ENCODE peak calls at places on chromosomes 2 and 18, in four cellular contexts. K, F, S and B are unnamed samples.

GRCh38 chr2:75076088-75076487 is 117.6 kb downstream of the POLE4 start:
- DNase-seq in K (no peak), F (no peak), S (no peak), B (no peak)

GRCh38 chr2:23145460-23145859 is 239.5 kb upstream of the KLHL29 start:
- DNase-seq in K (no peak), F (no peak), S (no peak), B (no peak)

GRCh38 chr2:22359020-22359672 is 1025.8 kb upstream of the KLHL29 start:
- DNase-seq in F (no peak), S (no peak), K (no peak), B (no peak)

GRCh38 chr2:21924640-21925285 is 801.0 kb downstream of the TDRD15 start:
- DNase-seq in S (no peak), K (no peak), F (no peak), B (peak; percentile 4)

GRCh38 chr2:171626949-171627348 is 60.3 kb upstream of the DYNC1I2 start:
- DNase-seq in K (no peak), S (no peak), F (no peak), B (no peak)

GRCh38 chr2:230069418-230069817 is 694 bp upstream of the SLC16A14 start:
- DNase-seq in F (no peak), K (no peak), S (no peak), B (no peak)

GRCh38 chr18:48022531-48023330 is 92.3 kb upstream of the SMAD2 start:
- DNase-seq in K (peak; percentile 59), S (no peak), F (no peak), B (peak; percentile 77)

GRCh38 chr2:208466133-208466919 is 59.7 kb downstream of the PTH2R start:
- DNase-seq in S (no peak), F (no peak), K (no peak), B (peak; percentile 25)

GRCh38 chr18:74899554-74899953 is 301.9 kb downstream of the ZNF407 start:
- DNase-seq in F (no peak), S (no peak), K (no peak), B (no peak)

GRCh38 chr18:5238371-5238758 is 41.3 kb upstream of the AKAIN1 start:
- DNase-seq in F (peak; percentile 71), S (no peak), K (no peak), B (peak; percentile 47)

GRCh38 chr2:212777020-212777491 is 238.5 kb upstream of the ERBB4 start:
- DNase-seq in K (no peak), F (no peak), S (no peak), B (peak; percentile 34)

GRCh38 chr2:96874099-96874831 is 4.4 kb upstream of the SEMA4C start:
- DNase-seq in K (no peak), S (no peak), F (no peak), B (peak; percentile 58)

GRCh38 chr2:29810956-29811355 is 110.4 kb downstream of the ALK start:
- DNase-seq in F (no peak), K (no peak), S (no peak), B (no peak)

GRCh38 chr18:5964996-5965395 is 69.7 kb upstream of the TMEM200C start:
- DNase-seq in K (no peak), F (no peak), S (no peak), B (no peak)

GRCh38 chr18:8423051-8423558 is 186.1 kb upstream of the RAB12 start:
- DNase-seq in S (no peak), K (no peak), F (no peak), B (no peak)

GRCh38 chr2:147110317-147110716 is 734.5 kb upstream of the ACVR2A start:
- DNase-seq in F (no peak), K (no peak), S (no peak), B (no peak)

GRCh38 chr2:46885376-46885775 is 30.2 kb downstream of the MCFD2 start:
- DNase-seq in F (no peak), S (no peak), K (no peak), B (no peak)

GRCh38 chr2:167264380-167264779 is 376.1 kb downstream of the XIRP2 start:
- DNase-seq in S (no peak), F (no peak), K (no peak), B (no peak)

GRCh38 chr2:240593026-240593702 is 6.6 kb downstream of the CAPN10 start:
- DNase-seq in K (peak; percentile 42), F (no peak), S (peak; percentile 60), B (no peak)

GRCh38 chr2:167592441-167592840 is 655.0 kb downstream of the STK39 start:
- DNase-seq in S (no peak), K (no peak), F (no peak), B (no peak)

GRCh38 chr2:156023266-156023879 is 309.1 kb downstream of the NR4A2 start:
- DNase-seq in F (no peak), S (no peak), K (no peak), B (no peak)

GRCh38 chr18:48540329-48541025 is 1.6 kb downstream of the CTIF start:
- DNase-seq in S (peak; percentile 71), F (peak; percentile 79), K (peak; percentile 89), B (peak; percentile 82)

GRCh38 chr18:28183418-28184078 is 6.6 kb upstream of the CDH2 start:
- DNase-seq in S (no peak), F (no peak), K (no peak), B (no peak)

GRCh38 chr2:38163006-38163405 is 87.1 kb upstream of the CYP1B1 start:
- DNase-seq in F (no peak), K (no peak), S (no peak), B (no peak)
- TF ChIP-seq CTCF in F (no peak), K (no peak), S (no peak), B (no peak)

GRCh38 chr2:2698182-2699116 is 367.4 kb upstream of the MYT1L start:
- DNase-seq in K (no peak), F (no peak), S (no peak), B (no peak)
- TF ChIP-seq CTCF in K (no peak), F (peak; percentile 67), S (no peak), B (no peak)

GRCh38 chr18:79988079-79988924 is at the start of gene TXNL4A:
- DNase-seq in S (peak; percentile 86), K (peak; percentile 89), F (peak; percentile 85), B (peak; percentile 95)
- TF ChIP-seq CTCF in S (peak; percentile 20), K (peak; percentile 11), F (peak; percentile 36), B (peak; percentile 40)

GRCh38 chr2:209937893-209938292 is 64.5 kb upstream of the RPE start:
- DNase-seq in K (no peak), F (no peak), S (no peak), B (no peak)

GRCh38 chr2:209933499-209934458 is 68.7 kb upstream of the RPE start:
- DNase-seq in S (no peak), F (no peak), K (no peak), B (no peak)

GRCh38 chr2:209938906-209939305 is 63.5 kb upstream of the RPE start:
- DNase-seq in S (no peak), F (no peak), K (no peak), B (no peak)

GRCh38 chr2:209940923-209941322 is 61.5 kb upstream of the RPE start:
- DNase-seq in S (no peak), F (no peak), K (no peak), B (no peak)

GRCh38 chr2:209936106-209936663 is 66.3 kb upstream of the RPE start:
- DNase-seq in K (no peak), F (no peak), S (no peak), B (no peak)
- TF ChIP-seq CTCF in K (no peak), F (peak; percentile 46), S (no peak), B (no peak)

GRCh38 chr2:233866479-233866878 is 1.7 kb downstream of the MSL3B start:
- DNase-seq in S (no peak), K (no peak), F (no peak), B (no peak)

GRCh38 chr2:233871432-233871831 is 3.2 kb upstream of the MSL3B start:
- DNase-seq in F (no peak), K (no peak), S (no peak), B (no peak)

GRCh38 chr2:233862261-233862768 is 5.9 kb downstream of the MSL3B start:
- DNase-seq in S (no peak), F (no peak), K (no peak), B (no peak)

GRCh38 chr2:233867993-233868532 is at the start of gene MSL3B:
- DNase-seq in S (no peak), F (no peak), K (no peak), B (peak; percentile 88)

GRCh38 chr2:233865838-233866237 is 2.3 kb downstream of the MSL3B start:
- DNase-seq in F (no peak), K (no peak), S (no peak), B (no peak)
- TF ChIP-seq CTCF in F (peak; percentile 61), K (no peak), S (no peak), B (no peak)

GRCh38 chr2:24530796-24531195 is 39.7 kb downstream of the NCOA1 start:
- DNase-seq in K (no peak), F (no peak), S (no peak), B (no peak)
- TF ChIP-seq CTCF in K (no peak), F (no peak), S (no peak), B (no peak)

GRCh38 chr2:11121823-11122155 is 33.5 kb upstream of the SLC66A3 start:
- DNase-seq in S (no peak), K (no peak), F (no peak), B (no peak)

GRCh38 chr2:11118761-11119160 is 36.5 kb upstream of the SLC66A3 start:
- DNase-seq in K (no peak), S (no peak), F (no peak), B (no peak)

GRCh38 chr2:11122380-11122779 is 32.9 kb upstream of the SLC66A3 start:
- DNase-seq in S (no peak), K (no peak), F (no peak), B (no peak)

GRCh38 chr2:11121099-11121822 is 34.0 kb upstream of the SLC66A3 start:
- DNase-seq in K (no peak), S (no peak), F (no peak), B (no peak)

DNA sequence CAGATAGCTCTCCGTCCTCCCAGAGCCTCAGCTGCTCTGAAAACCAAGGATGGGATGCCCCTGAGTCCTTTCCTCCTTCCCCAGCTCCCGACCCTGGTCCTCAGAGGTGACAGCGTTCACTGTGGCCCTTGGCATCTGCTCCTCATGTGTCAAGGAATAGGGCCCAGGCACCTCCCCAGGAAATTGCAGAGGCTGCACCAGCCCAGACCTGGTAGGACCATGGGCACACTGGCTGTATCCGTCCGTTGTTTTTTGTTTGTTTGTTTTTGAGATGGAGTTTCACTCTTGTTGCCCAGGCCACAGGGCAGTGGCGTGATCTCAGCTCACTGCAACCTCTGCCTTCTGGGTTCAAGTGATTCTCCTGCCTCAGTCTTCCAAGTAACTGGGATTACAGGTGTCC is 37.5 kb upstream of the SLC66A3 start:
- DNase-seq in K (no peak), F (no peak), S (no peak), B (no peak)
- TF ChIP-seq CTCF in K (no peak), F (no peak), S (no peak), B (no peak)